ENCODE peak calls at places on chromosome 5, in eight cellular contexts. One of them, this sample, is unnamed.

GRCh38 chr5:55865831-55866230 is 14.7 kb downstream of the IL31RA start:
- DNase-seq in RWPE1: no peak
- DNase-seq in hypothalamus: no peak
- DNase-seq in neural crest cell: no peak
- DNase-seq in tibial artery: no peak
- DNase-seq in kidney glomerular epithelial cell: no peak
- DNase-seq in fibroblast of gingiva: peak
- DNase-seq in psoas muscle: no peak
- DNase-seq in this sample: no peak

GRCh38 chr5:37735649-37736347 is 104.0 kb downstream of the GDNF start:
- DNase-seq in fibroblast of gingiva: peak
- DNase-seq in kidney glomerular epithelial cell: peak
- DNase-seq in tibial artery: no peak
- DNase-seq in psoas muscle: peak
- DNase-seq in hypothalamus: peak
- DNase-seq in RWPE1: no peak
- DNase-seq in neural crest cell: peak
- DNase-seq in this sample: no peak

GRCh38 chr5:159243385-159243784 is 19.7 kb upstream of the UBLCP1 start:
- DNase-seq in neural crest cell: no peak
- DNase-seq in psoas muscle: no peak
- DNase-seq in tibial artery: no peak
- DNase-seq in hypothalamus: no peak
- DNase-seq in fibroblast of gingiva: no peak
- DNase-seq in kidney glomerular epithelial cell: no peak
- DNase-seq in RWPE1: no peak
- DNase-seq in this sample: no peak

GRCh38 chr5:128062172-128062746 is 21.3 kb upstream of the SLC12A2 start:
- DNase-seq in RWPE1: peak
- DNase-seq in fibroblast of gingiva: peak
- DNase-seq in psoas muscle: no peak
- DNase-seq in kidney glomerular epithelial cell: peak
- DNase-seq in neural crest cell: no peak
- DNase-seq in tibial artery: no peak
- DNase-seq in hypothalamus: no peak
- DNase-seq in this sample: no peak

GRCh38 chr5:35668794-35669193 is 51.1 kb downstream of the SPEF2 start:
- DNase-seq in psoas muscle: no peak
- DNase-seq in neural crest cell: no peak
- DNase-seq in tibial artery: no peak
- DNase-seq in kidney glomerular epithelial cell: no peak
- DNase-seq in hypothalamus: no peak
- DNase-seq in RWPE1: no peak
- DNase-seq in fibroblast of gingiva: no peak
- DNase-seq in this sample: no peak

GRCh38 chr5:107517185-107517868 is 153.4 kb downstream of the EFNA5 start:
- DNase-seq in fibroblast of gingiva: no peak
- DNase-seq in psoas muscle: no peak
- DNase-seq in tibial artery: no peak
- DNase-seq in kidney glomerular epithelial cell: no peak
- DNase-seq in hypothalamus: no peak
- DNase-seq in neural crest cell: no peak
- DNase-seq in RWPE1: no peak
- DNase-seq in this sample: no peak

GRCh38 chr5:41575110-41575779 is 64.8 kb upstream of the PLCXD3 start:
- DNase-seq in psoas muscle: no peak
- DNase-seq in neural crest cell: no peak
- DNase-seq in kidney glomerular epithelial cell: no peak
- DNase-seq in fibroblast of gingiva: no peak
- DNase-seq in RWPE1: no peak
- DNase-seq in hypothalamus: no peak
- DNase-seq in tibial artery: no peak
- DNase-seq in this sample: no peak

GRCh38 chr5:114658179-114658578 is 296.3 kb downstream of the KCNN2 start:
- DNase-seq in psoas muscle: no peak
- DNase-seq in hypothalamus: no peak
- DNase-seq in tibial artery: no peak
- DNase-seq in kidney glomerular epithelial cell: no peak
- DNase-seq in RWPE1: no peak
- DNase-seq in fibroblast of gingiva: no peak
- DNase-seq in neural crest cell: no peak
- DNase-seq in this sample: no peak

GRCh38 chr5:88769165-88769564 is 113.8 kb downstream of the MEF2C start:
- DNase-seq in psoas muscle: no peak
- DNase-seq in fibroblast of gingiva: peak
- DNase-seq in hypothalamus: no peak
- DNase-seq in neural crest cell: no peak
- DNase-seq in tibial artery: no peak
- DNase-seq in kidney glomerular epithelial cell: no peak
- DNase-seq in RWPE1: no peak
- DNase-seq in this sample: no peak

GRCh38 chr5:169435506-169436230 is 134.7 kb upstream of the SLIT3 start:
- DNase-seq in tibial artery: no peak
- DNase-seq in psoas muscle: no peak
- DNase-seq in hypothalamus: no peak
- DNase-seq in fibroblast of gingiva: peak
- DNase-seq in neural crest cell: no peak
- DNase-seq in kidney glomerular epithelial cell: no peak
- DNase-seq in RWPE1: no peak
- DNase-seq in this sample: no peak

GRCh38 chr5:16934669-16935068 is 1.4 kb downstream of the MYO10 start:
- DNase-seq in tibial artery: no peak
- DNase-seq in RWPE1: no peak
- DNase-seq in fibroblast of gingiva: peak
- DNase-seq in kidney glomerular epithelial cell: no peak
- DNase-seq in neural crest cell: no peak
- DNase-seq in psoas muscle: no peak
- DNase-seq in hypothalamus: no peak
- DNase-seq in this sample: no peak

GRCh38 chr5:84249918-84250635 is 134.6 kb downstream of the EDIL3 start:
- DNase-seq in tibial artery: no peak
- DNase-seq in RWPE1: peak
- DNase-seq in hypothalamus: no peak
- DNase-seq in kidney glomerular epithelial cell: peak
- DNase-seq in fibroblast of gingiva: peak
- DNase-seq in neural crest cell: no peak
- DNase-seq in psoas muscle: no peak
- DNase-seq in this sample: no peak

GRCh38 chr5:35876454-35876853 is 19.8 kb downstream of the IL7R start:
- DNase-seq in fibroblast of gingiva: no peak
- DNase-seq in kidney glomerular epithelial cell: no peak
- DNase-seq in RWPE1: no peak
- DNase-seq in neural crest cell: no peak
- DNase-seq in psoas muscle: no peak
- DNase-seq in tibial artery: no peak
- DNase-seq in hypothalamus: no peak
- DNase-seq in this sample: no peak

GRCh38 chr5:93053825-93054224 is 527.2 kb downstream of the NR2F1-AS1 start:
- DNase-seq in kidney glomerular epithelial cell: no peak
- DNase-seq in psoas muscle: no peak
- DNase-seq in tibial artery: no peak
- DNase-seq in hypothalamus: no peak
- DNase-seq in RWPE1: no peak
- DNase-seq in fibroblast of gingiva: peak
- DNase-seq in neural crest cell: no peak
- DNase-seq in this sample: no peak

GRCh38 chr5:83492331-83492730 is 20.8 kb downstream of the VCAN start:
- DNase-seq in RWPE1: no peak
- DNase-seq in psoas muscle: no peak
- DNase-seq in fibroblast of gingiva: no peak
- DNase-seq in hypothalamus: no peak
- DNase-seq in tibial artery: no peak
- DNase-seq in kidney glomerular epithelial cell: no peak
- DNase-seq in neural crest cell: no peak
- DNase-seq in this sample: no peak

GRCh38 chr5:113278976-113279375 is 155.8 kb downstream of the TSSK1B start:
- DNase-seq in neural crest cell: no peak
- DNase-seq in hypothalamus: no peak
- DNase-seq in psoas muscle: no peak
- DNase-seq in fibroblast of gingiva: no peak
- DNase-seq in kidney glomerular epithelial cell: peak
- DNase-seq in RWPE1: no peak
- DNase-seq in tibial artery: no peak
- DNase-seq in this sample: no peak

GRCh38 chr5:131384616-131385214 is 120.9 kb downstream of the CDC42SE2 start:
- DNase-seq in hypothalamus: no peak
- DNase-seq in fibroblast of gingiva: no peak
- DNase-seq in RWPE1: no peak
- DNase-seq in neural crest cell: no peak
- DNase-seq in tibial artery: no peak
- DNase-seq in kidney glomerular epithelial cell: no peak
- DNase-seq in psoas muscle: no peak
- DNase-seq in this sample: no peak

GRCh38 chr5:27234916-27235315 is 196.5 kb upstream of the CDH9 start:
- DNase-seq in tibial artery: no peak
- DNase-seq in RWPE1: no peak
- DNase-seq in fibroblast of gingiva: no peak
- DNase-seq in psoas muscle: no peak
- DNase-seq in kidney glomerular epithelial cell: no peak
- DNase-seq in hypothalamus: no peak
- DNase-seq in neural crest cell: no peak
- DNase-seq in this sample: no peak

This sample was measured in thoracic aorta.